ENCODE peak calls at places on chromosomes 6 and 20, in five cellular contexts. U is endothelial cell of umbilical vein, A is neural progenitor cell, H is HCT116, F is astrocyte. D is an unnamed sample.

GRCh38 chr6:11229267-11230043 is 3.0 kb downstream of the NEDD9 start:
- DNase-seq in U (peak), H (no peak), A (peak), F (no peak), D (no peak)

GRCh38 chr20:48828734-48829460 is 1.1 kb upstream of the PREX1 start:
- DNase-seq in F (no peak), A (no peak), U (no peak), H (no peak), D (no peak)

GRCh38 chr6:134425521-134426316 is 107.8 kb upstream of the SGK1 start:
- DNase-seq in H (no peak), U (peak), F (no peak), A (no peak), D (no peak)

GRCh38 chr20:43102394-43102793 is 87.3 kb downstream of the PTPRT start:
- DNase-seq in A (peak), H (no peak), F (no peak), U (no peak), D (no peak)

GRCh38 chr6:82270791-82271392 is 23.3 kb upstream of the IBTK start:
- DNase-seq in F (peak), H (peak), A (peak), U (peak), D (peak)

GRCh38 chr6:6942826-6943225 is 164.9 kb upstream of the RREB1 start:
- DNase-seq in U (no peak), F (peak), H (no peak), A (no peak), D (peak)

GRCh38 chr6:122696079-122696478 is 83.4 kb upstream of the FABP7 start:
- DNase-seq in U (peak), F (peak), H (peak), A (no peak), D (peak)

GRCh38 chr20:38731738-38732113 is 7.4 kb downstream of the SLC32A1 start:
- DNase-seq in A (no peak), F (no peak), U (no peak), H (no peak), D (no peak)

GRCh38 chr20:10949930-10950783 is 276.4 kb upstream of the JAG1 start:
- DNase-seq in F (no peak), H (no peak), U (no peak), A (no peak), D (no peak)

GRCh38 chr20:12153616-12154015 is 235.9 kb downstream of the BTBD3 start:
- DNase-seq in F (peak), U (no peak), H (no peak), A (no peak), D (no peak)

GRCh38 chr20:45343445-45343866 is 4.8 kb downstream of the SDC4 start:
- DNase-seq in U (no peak), H (no peak), A (no peak), F (no peak), D (peak)

GRCh38 chr20:57445774-57446173 is 54.6 kb downstream of the RBM38 start:
- DNase-seq in H (no peak), A (no peak), F (no peak), U (no peak), D (no peak)

GRCh38 chr20:50992733-50993457 is 30.0 kb downstream of the KCNG1 start:
- DNase-seq in F (peak), U (peak), H (peak), A (peak), D (peak)

GRCh38 chr6:168024951-168025510 is 27.6 kb downstream of the KIF25 start:
- DNase-seq in A (no peak), F (no peak), H (no peak), U (no peak), D (no peak)

GRCh38 chr6:168027521-168027920 is 30.1 kb downstream of the KIF25 start:
- DNase-seq in A (no peak), F (no peak), H (no peak), U (no peak), D (no peak)

GRCh38 chr6:168028181-168028580 is 30.7 kb downstream of the KIF25 start:
- DNase-seq in H (no peak), U (no peak), A (no peak), F (no peak), D (no peak)

GRCh38 chr6:168026925-168027324 is 29.5 kb downstream of the KIF25 start:
- DNase-seq in A (no peak), F (no peak), H (no peak), U (no peak), D (no peak)

DNA sequence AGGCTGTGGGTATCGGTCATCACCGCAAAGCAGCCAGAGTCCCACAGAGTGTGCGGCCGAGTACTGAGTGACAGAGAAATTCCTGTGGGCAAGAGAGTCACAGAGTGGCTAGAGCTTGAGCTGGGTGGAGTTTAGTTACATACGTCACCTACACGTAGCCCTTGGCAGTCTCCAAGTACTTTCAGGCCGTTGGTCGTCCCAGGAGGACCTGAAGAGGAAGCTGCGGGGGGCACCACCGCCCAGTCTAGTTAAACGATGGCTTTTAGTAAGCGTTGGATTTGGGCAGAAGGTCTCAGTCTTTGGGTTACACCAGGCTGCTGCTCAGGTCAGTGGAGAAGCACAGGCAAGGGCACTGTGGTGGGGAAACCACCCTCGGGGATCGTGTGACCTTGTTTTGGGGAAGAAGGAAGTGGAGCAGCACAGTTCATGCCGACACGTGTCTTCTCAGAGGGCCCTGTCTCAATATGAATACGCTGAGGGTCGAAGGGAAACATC is 28.4 kb downstream of the KIF25 start:
- DNase-seq in U (no peak), H (no peak), A (no peak), F (no peak), D (no peak)
- H3K4me3 ChIP-seq in U (no peak), H (no peak), A (no peak), F (no peak), D (no peak)

GRCh38 chr6:33772114-33772830 is 16.7 kb downstream of the LEMD2 start:
- DNase-seq in F (no peak), H (no peak), A (no peak), U (peak), D (no peak)
- H3K9ac ChIP-seq in F (peak), H (no peak), A (no peak), U (peak), D (peak)

GRCh38 chr6:111631930-111632460 is 26.3 kb upstream of the TRAF3IP2 start:
- DNase-seq in F (no peak), U (no peak), H (no peak), A (no peak), D (no peak)

GRCh38 chr6:111626446-111626845 is 20.8 kb upstream of the TRAF3IP2 start:
- DNase-seq in U (no peak), F (no peak), H (no peak), A (peak), D (no peak)

GRCh38 chr6:111632468-111633247 is 27.0 kb upstream of the TRAF3IP2 start:
- DNase-seq in A (no peak), H (no peak), F (no peak), U (no peak), D (no peak)

GRCh38 chr6:111628117-111628866 is 22.6 kb upstream of the TRAF3IP2 start:
- DNase-seq in U (no peak), A (no peak), F (no peak), H (no peak), D (peak)

GRCh38 chr6:111631018-111631417 is 25.3 kb upstream of the TRAF3IP2 start:
- DNase-seq in H (no peak), F (no peak), A (no peak), U (peak), D (no peak)
- H3K4me3 ChIP-seq in H (no peak), F (no peak), A (no peak), U (no peak), D (no peak)

GRCh38 chr6:8269856-8270454 is 165.4 kb downstream of the SLC35B3 start:
- DNase-seq in U (no peak), A (no peak), F (no peak), H (no peak), D (peak)

GRCh38 chr6:8268606-8269005 is 166.3 kb upstream of the EEF1E1 start:
- DNase-seq in U (no peak), A (no peak), H (no peak), F (no peak), D (no peak)

GRCh38 chr6:8269094-8269493 is 166.3 kb downstream of the SLC35B3 start:
- DNase-seq in F (no peak), A (no peak), U (no peak), H (no peak), D (no peak)

DNA sequence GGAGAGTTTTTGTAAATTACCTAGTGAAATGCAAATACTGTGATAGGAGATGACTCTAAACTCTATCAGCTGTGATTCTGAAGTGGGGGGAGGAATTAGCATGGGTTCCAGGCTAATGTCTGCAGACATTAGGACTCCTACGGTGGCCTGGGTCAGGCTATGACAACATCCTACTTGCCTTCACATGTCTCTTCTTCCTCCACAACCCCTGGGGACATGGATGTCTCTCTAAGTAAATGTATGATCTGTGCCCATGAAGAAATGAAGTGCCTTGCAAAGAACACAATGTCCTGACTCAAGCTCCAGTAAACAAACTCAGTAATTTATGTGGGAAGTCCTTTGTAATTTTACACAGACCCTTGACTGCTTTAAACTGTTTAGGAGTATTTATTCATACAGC is 165.8 kb upstream of the EEF1E1 start:
- DNase-seq in H (no peak), F (no peak), A (no peak), U (no peak), D (no peak)
- H3K9ac ChIP-seq in H (no peak), F (no peak), A (no peak), U (no peak), D (no peak)

DNA sequence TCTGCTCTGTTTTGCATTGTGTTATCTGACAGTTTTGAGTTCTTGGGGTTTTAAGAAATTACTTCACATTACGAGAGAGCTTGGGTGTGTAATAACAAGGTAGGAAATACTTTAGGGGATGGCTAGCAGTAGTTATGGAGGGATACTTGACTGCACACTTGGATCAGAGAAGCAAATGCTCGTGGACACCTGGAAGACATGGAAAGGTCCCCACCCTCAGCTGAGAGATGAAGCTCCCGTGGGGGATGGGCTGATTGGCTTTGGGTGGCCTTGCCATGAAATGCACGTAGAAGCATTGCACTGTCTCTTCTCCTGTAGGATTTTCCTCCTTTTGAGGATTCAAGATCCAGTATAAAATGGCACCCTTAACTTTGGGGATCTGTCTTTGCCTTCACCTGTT is 61.5 kb upstream of the UNC93A start:
- DNase-seq in U (no peak), A (no peak), H (no peak), F (no peak), D (no peak)
- H3K4me3 ChIP-seq in U (no peak), A (no peak), H (no peak), F (no peak), D (no peak)

GRCh38 chr20:61736751-61737310 is 328.9 kb downstream of the TAF4 start:
- DNase-seq in H (no peak), U (no peak), F (no peak), A (no peak), D (no peak)
- H3K9ac ChIP-seq in H (no peak), U (no peak), F (no peak), A (no peak), D (no peak)

D was measured in adipocyte.